ENCODE peak calls at places on chromosomes 12 and 14, in seven cellular contexts. R, E, V, N, U, Q and L are unnamed samples.

GRCh38 chr12:80087486-80088213 is 11.7 kb upstream of the OTOGL start:
- DNase-seq in R (no peak), E (no peak), V (no peak), N (peak; percentile 11), U (no peak), Q (no peak), L (no peak)

GRCh38 chr12:53222170-53223005 is 9.6 kb downstream of the RARG start:
- DNase-seq in R (no peak), E (no peak), V (no peak), N (no peak), U (no peak), Q (no peak), L (no peak)

GRCh38 chr14:64202731-64203130 is 91.4 kb downstream of the ESR2 start:
- DNase-seq in R (no peak), E (no peak), V (no peak), N (no peak), U (no peak), Q (no peak), L (no peak)

GRCh38 chr14:64053694-64054669 is 201.2 kb downstream of the SYNE2 start:
- DNase-seq in R (no peak), E (no peak), V (no peak), N (peak; percentile 34), U (no peak), Q (no peak), L (no peak)

GRCh38 chr12:107593713-107594381 is 91.8 kb upstream of the PWP1 start:
- DNase-seq in R (no peak), E (no peak), V (no peak), N (no peak), U (peak; percentile 74), Q (no peak), L (no peak)

GRCh38 chr12:103493199-103493598 is 2.6 kb downstream of the C12orf42 start:
- DNase-seq in R (no peak), E (no peak), V (no peak), N (no peak), U (no peak), Q (no peak), L (no peak)

GRCh38 chr12:114975283-114975973 is 291.5 kb upstream of the TBX3 start:
- DNase-seq in R (no peak), E (no peak), V (no peak), N (no peak), U (no peak), Q (no peak), L (no peak)

GRCh38 chr12:27906658-27907473 is 65.7 kb downstream of the PTHLH start:
- DNase-seq in R (no peak), E (no peak), V (no peak), N (peak; percentile 66), U (no peak), Q (no peak), L (no peak)

GRCh38 chr12:51846209-51846779 is 2.2 kb downstream of the FIGNL2 start:
- DNase-seq in R (no peak), E (no peak), V (no peak), N (no peak), U (no peak), Q (no peak), L (no peak)

GRCh38 chr12:118960161-118960560 is 21.2 kb upstream of the SRRM4 start:
- DNase-seq in R (no peak), E (no peak), V (no peak), N (no peak), U (no peak), Q (no peak), L (no peak)

GRCh38 chr12:120259418-120260202 is 5.9 kb downstream of the PXN start:
- DNase-seq in R (no peak), E (no peak), V (peak; percentile 62), N (peak; percentile 38), U (no peak), Q (no peak), L (no peak)

GRCh38 chr14:103070263-103070885 is 13.0 kb upstream of the CDC42BPB start:
- DNase-seq in R (peak; percentile 34), E (no peak), V (peak; percentile 11), N (no peak), U (no peak), Q (no peak), L (no peak)

GRCh38 chr12:22978962-22979361 is 354.0 kb downstream of the ETNK1 start:
- DNase-seq in R (no peak), E (no peak), V (no peak), N (peak; percentile 95), U (no peak), Q (peak; percentile 8), L (no peak)

GRCh38 chr14:104148433-104149277 is 10.3 kb downstream of the KIF26A start:
- DNase-seq in R (no peak), E (no peak), V (no peak), N (no peak), U (no peak), Q (peak; percentile 21), L (peak; percentile 20)

GRCh38 chr14:58805605-58806358 is 168.0 kb downstream of the DACT1 start:
- DNase-seq in R (no peak), E (no peak), V (no peak), N (peak; percentile 44), U (no peak), Q (peak; percentile 46), L (no peak)

GRCh38 chr12:109914461-109914860 is 14.4 kb downstream of the TCHP start:
- DNase-seq in R (no peak), E (no peak), V (no peak), N (no peak), U (no peak), Q (no peak), L (no peak)

GRCh38 chr12:109912790-109913189 is 12.7 kb downstream of the TCHP start:
- DNase-seq in R (no peak), E (no peak), V (no peak), N (no peak), U (peak; percentile 24), Q (peak; percentile 29), L (no peak)

GRCh38 chr12:109919466-109919865 is 19.4 kb downstream of the TCHP start:
- DNase-seq in R (peak; percentile 0), E (no peak), V (no peak), N (no peak), U (no peak), Q (no peak), L (no peak)

GRCh38 chr12:109916045-109916444 is 16.0 kb downstream of the TCHP start:
- DNase-seq in R (no peak), E (no peak), V (no peak), N (no peak), U (no peak), Q (no peak), L (no peak)

DNA sequence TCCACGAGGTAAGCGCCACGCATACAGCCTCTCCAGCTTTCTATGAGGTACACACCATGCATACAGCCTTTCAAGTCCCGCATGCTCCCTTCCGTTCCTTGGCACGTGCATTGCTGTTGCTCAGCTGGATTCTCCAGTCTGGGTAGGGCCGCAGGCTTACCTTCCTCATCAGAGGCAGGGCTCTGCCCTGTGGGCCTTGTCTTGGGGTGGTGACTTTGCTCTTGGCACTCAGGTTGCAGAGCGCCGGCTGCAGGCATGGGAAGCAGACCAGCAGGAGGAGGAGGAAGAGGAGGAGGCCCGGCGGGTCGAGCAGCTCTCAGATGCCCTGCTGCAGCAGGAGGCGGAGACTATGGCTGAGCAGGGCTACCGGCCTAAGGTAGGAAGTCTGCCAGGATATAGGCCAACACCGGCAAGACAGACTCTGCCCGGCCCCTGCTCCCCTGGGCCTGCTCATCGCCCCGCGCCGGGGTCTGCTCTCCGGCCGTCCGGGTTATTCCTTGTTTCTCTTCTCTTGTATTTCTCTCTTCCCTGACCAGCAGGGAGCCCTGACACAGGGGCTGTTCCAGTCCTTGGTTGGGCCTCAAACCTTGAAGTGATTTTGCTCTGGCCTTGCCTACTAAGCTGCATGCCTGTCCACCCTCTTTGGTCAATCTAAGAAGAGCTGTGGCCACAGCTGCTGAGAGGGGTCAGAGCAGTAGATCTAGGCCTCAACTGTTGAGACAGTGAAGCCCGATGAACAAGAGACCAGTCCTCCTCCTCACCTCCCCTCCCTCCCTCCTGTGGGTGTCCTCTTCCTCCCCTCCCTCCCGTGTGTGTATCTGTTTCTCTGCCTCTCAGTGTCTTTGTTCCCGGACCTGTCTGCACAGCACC is 15.3 kb downstream of the TCHP start:
- DNase-seq in R (no peak), E (no peak), V (no peak), N (no peak), U (no peak), Q (no peak), L (no peak)
- H3K27ac ChIP-seq in R (no peak overlapping the region), E (no peak overlapping the region), V (no peak overlapping the region), N (no peak overlapping the region), U (no peak overlapping the region), Q (no peak overlapping the region), L (no peak overlapping the region)

DNA sequence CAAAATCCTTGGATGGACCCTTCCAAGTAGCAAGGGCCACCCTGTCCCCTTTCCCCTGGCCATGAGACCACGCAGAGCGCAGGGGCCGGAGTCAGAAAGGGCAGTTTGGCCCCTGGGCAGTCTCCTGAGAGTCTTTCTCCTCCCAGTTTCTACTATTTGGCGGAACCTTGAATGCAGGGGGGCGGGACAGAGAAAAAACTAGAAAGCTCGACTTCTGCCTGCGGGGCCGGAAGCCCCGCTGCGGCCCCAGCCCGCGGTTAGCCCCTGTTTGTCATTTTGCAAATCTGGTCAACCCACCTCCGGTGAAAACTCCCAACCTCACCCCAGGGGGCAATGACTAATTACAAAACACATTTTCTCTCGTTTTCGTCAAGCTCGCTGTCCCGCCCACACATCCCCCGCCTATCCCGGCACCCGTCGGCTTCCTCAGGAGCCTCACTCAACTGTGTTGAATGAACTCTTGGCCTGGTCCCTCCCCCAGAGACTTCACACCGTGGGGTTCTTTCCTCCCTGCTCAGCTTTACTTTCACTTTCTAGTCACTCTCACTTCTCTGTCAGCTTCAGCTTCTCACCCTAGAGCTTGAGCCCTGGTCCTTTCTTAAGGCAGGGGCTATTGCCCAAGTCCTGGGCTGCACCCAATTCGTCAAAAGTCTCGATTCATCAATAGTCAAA is 66.7 kb downstream of the IRF2BPL start:
- DNase-seq in R (peak; percentile 83), E (peak; percentile 79), V (peak; percentile 88), N (peak; percentile 97), U (peak; percentile 88), Q (peak; percentile 91), L (peak; percentile 90)
- TF ChIP-seq POLR2A in R (no peak), E (no peak), V (no peak), N (no peak), U (no peak), Q (peak; percentile 56), L (no peak)

GRCh38 chr12:62882696-62883095 is 52.3 kb downstream of the PPM1H start:
- DNase-seq in R (no peak), E (no peak), V (no peak), N (no peak), U (no peak), Q (no peak), L (no peak)

GRCh38 chr12:62886796-62887195 is 48.2 kb downstream of the PPM1H start:
- DNase-seq in R (no peak), E (no peak), V (no peak), N (no peak), U (no peak), Q (no peak), L (no peak)

GRCh38 chr12:62882140-62882539 is 52.8 kb downstream of the PPM1H start:
- DNase-seq in R (no peak), E (no peak), V (no peak), N (no peak), U (no peak), Q (no peak), L (no peak)

GRCh38 chr12:62879691-62880090 is 55.3 kb downstream of the PPM1H start:
- DNase-seq in R (no peak), E (no peak), V (no peak), N (no peak), U (no peak), Q (no peak), L (no peak)

GRCh38 chr12:62885242-62885641 is 49.7 kb downstream of the PPM1H start:
- DNase-seq in R (no peak), E (no peak), V (no peak), N (no peak), U (no peak), Q (no peak), L (no peak)
- H3K4me3 ChIP-seq in R (no peak overlapping the region), E (no peak overlapping the region), V (no peak overlapping the region), N (no peak overlapping the region), U (no peak overlapping the region), Q (no peak overlapping the region), L (no peak overlapping the region)

GRCh38 chr12:1916396-1917171 is 1.9 kb downstream of the CACNA2D4 start:
- DNase-seq in R (no peak), E (no peak), V (peak; percentile 72), N (no peak), U (peak; percentile 84), Q (no peak), L (peak; percentile 82)
- H3K27ac ChIP-seq in R (no peak overlapping the region), E (no peak overlapping the region), V (no peak overlapping the region), N (no peak overlapping the region), U (peak overlapping the region; percentile 77), Q (no peak overlapping the region), L (no peak overlapping the region)